ENCODE peak calls at places on chromosomes 16 and 17, in six cellular contexts. R, K, B, D, L and P are unnamed samples.

GRCh38 chr17:73697872-73698271 is 53.6 kb upstream of the SDK2 start:
- DNase-seq in R (no peak), K (no peak), B (no peak), D (no peak), L (no peak), P (no peak)

GRCh38 chr16:56108724-56109123 is 82.6 kb upstream of the GNAO1 start:
- DNase-seq in R (no peak), K (no peak), B (no peak), D (no peak), L (no peak), P (no peak)

GRCh38 chr17:39002991-39003715 is 36.0 kb upstream of the FBXO47 start:
- DNase-seq in R (peak; percentile 94), K (peak; percentile 63), B (no peak), D (no peak), L (peak; percentile 98), P (no peak)

GRCh38 chr16:19884611-19885455 is at the start of gene GPRC5B:
- DNase-seq in R (peak; percentile 36), K (peak; percentile 46), B (peak; percentile 33), D (no peak), L (peak; percentile 42), P (peak; percentile 79)

GRCh38 chr16:10579965-10580918 is at the start of gene EMP2:
- DNase-seq in R (peak; percentile 60), K (peak; percentile 63), B (peak; percentile 63), D (peak; percentile 30), L (peak; percentile 63), P (peak; percentile 66)

GRCh38 chr16:11990672-11991390 is 14.3 kb downstream of the SNX29 start:
- DNase-seq in R (no peak), K (no peak), B (no peak), D (no peak), L (no peak), P (no peak)

GRCh38 chr16:13957197-13958078 is 37.5 kb downstream of the ERCC4 start:
- DNase-seq in R (peak; percentile 90), K (peak; percentile 87), B (no peak), D (peak; percentile 80), L (peak; percentile 97), P (no peak)

GRCh38 chr16:7835032-7835431 is 502.4 kb downstream of the RBFOX1 start:
- DNase-seq in R (no peak), K (no peak), B (no peak), D (no peak), L (no peak), P (no peak)

GRCh38 chr16:11668590-11669379 is 530 bp downstream of the SNN start:
- DNase-seq in R (no peak), K (no peak), B (no peak), D (no peak), L (no peak), P (peak; percentile 35)

GRCh38 chr17:79979201-79979840 is 56.4 kb downstream of the TBC1D16 start:
- DNase-seq in R (no peak), K (no peak), B (no peak), D (no peak), L (no peak), P (no peak)

GRCh38 chr17:40646791-40647548 is 648 bp downstream of the SMARCE1 start:
- DNase-seq in R (peak; percentile 8), K (peak; percentile 49), B (peak; percentile 32), D (no peak), L (peak; percentile 68), P (peak; percentile 46)

GRCh38 chr16:89101303-89102034 is 7.8 kb downstream of the ACSF3 start:
- DNase-seq in R (no peak), K (no peak), B (no peak), D (no peak), L (no peak), P (no peak)

GRCh38 chr17:28675980-28676379 is 14.0 kb downstream of the SUPT6H start:
- DNase-seq in R (no peak), K (no peak), B (no peak), D (no peak), L (no peak), P (no peak)

GRCh38 chr16:29811896-29812665 is at the start of gene PRRT2:
- DNase-seq in R (peak; percentile 53), K (peak; percentile 48), B (peak; percentile 61), D (no peak), L (peak; percentile 49), P (peak; percentile 52)

GRCh38 chr16:9351841-9352434 is 260.5 kb downstream of the HAPSTR1 start:
- DNase-seq in R (no peak), K (no peak), B (no peak), D (no peak), L (no peak), P (no peak)

GRCh38 chr16:13307255-13307654 is 405.9 kb downstream of the SHISA9 start:
- DNase-seq in R (no peak), K (no peak), B (no peak), D (no peak), L (peak; percentile 37), P (no peak)

GRCh38 chr17:56593741-56594527 is 435 bp downstream of the NOG start:
- DNase-seq in R (peak; percentile 36), K (peak; percentile 50), B (peak; percentile 57), D (no peak), L (peak; percentile 58), P (peak; percentile 64)

DNA sequence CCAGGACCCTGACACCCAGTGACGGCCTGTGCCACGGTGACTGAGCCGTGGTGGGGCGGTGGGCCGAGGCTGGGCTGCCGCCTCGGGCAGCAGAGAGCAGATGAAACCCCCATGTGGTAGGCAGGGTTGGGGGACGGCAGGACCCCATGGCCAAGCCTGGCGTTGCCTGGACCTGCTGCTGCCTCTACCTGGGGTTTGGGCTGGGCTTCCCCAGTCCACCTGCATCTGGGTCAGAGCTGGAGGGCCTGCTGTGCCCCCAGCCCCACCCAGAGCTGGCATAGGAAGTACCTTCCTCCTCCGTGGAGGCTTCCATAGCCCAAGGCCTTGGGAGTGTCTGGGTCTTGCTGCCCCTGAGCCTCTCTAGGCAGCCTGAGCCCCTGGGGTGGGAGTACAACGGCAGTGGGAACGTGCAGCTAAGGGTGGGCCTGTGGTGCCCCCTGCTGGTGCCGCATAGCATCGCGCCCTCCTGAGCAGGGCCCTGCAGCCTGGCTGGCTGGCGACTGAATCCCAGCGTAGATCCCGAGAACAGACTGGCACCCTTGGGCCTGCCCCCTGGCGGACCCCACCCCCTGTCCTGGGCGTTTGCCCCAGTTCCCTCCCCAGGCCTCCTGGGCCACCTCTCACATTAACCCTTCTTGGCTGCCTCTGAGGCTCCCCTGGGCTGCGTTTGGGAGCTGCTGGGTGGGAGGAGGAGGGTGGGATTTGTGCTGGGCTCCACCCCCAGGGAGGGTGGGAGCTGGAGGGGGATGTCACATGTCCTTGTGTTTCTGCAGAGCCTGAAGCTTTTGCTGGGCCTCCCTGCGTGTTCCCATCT is 12.6 kb upstream of the ATP6V0C start:
- DNase-seq in R (peak; percentile 79), K (peak; percentile 86), B (peak; percentile 95), D (peak; percentile 60), L (peak; percentile 85), P (peak; percentile 93)
- TF ChIP-seq CTCF in R (peak; percentile 98), K (peak; percentile 92), B (peak; percentile 100), D (peak; percentile 96), L (peak; percentile 97), P (peak; percentile 95)

DNA sequence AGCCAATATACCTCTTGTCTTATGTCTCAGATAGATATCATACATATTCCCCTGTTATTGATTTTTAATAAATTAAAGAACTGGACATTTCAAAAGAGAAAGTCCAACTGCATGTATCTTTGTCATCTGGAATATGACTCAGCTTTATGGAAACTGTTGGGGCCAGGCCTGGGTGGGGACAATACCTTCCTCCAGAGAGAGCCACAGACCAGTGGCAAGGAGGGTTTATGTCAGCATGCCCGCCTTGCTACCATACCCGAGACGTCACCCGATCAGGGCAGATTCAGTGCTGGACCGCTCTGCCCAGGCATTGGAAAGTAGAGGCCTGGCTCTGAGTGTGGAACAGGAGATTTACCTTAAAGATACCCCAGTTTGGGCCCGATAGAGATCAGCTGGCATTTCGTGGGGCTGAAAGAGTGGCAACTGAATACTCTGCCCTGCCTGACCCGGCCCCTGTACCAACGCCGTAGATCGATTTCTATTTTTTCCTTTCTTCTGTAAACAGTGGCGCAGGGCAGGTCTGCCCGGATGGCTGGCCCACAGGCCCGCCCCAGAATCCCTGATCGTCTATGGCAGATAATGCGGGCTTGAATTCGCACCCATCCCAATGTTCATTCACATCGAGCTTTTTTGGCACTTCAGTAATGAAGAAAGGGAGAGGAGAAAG is 158.6 kb downstream of the SALL1 start:
- DNase-seq in R (no peak), K (no peak), B (no peak), D (no peak), L (no peak), P (no peak)
- TF ChIP-seq CTCF in R (no peak), K (no peak), B (no peak), D (no peak), L (no peak), P (no peak)

GRCh38 chr17:81228834-81229665 is 6.3 kb upstream of the CEP131 start:
- DNase-seq in R (no peak), K (no peak), B (no peak), D (no peak), L (no peak), P (no peak)

GRCh38 chr17:81231121-81231645 is 7.7 kb downstream of the TEPSIN start:
- DNase-seq in R (no peak), K (no peak), B (no peak), D (no peak), L (no peak), P (no peak)

GRCh38 chr17:81231766-81232581 is 6.9 kb downstream of the TEPSIN start:
- DNase-seq in R (no peak), K (no peak), B (no peak), D (no peak), L (no peak), P (no peak)

GRCh38 chr17:81229666-81229920 is 6.8 kb upstream of the CEP131 start:
- DNase-seq in R (no peak), K (no peak), B (no peak), D (no peak), L (no peak), P (no peak)

DNA sequence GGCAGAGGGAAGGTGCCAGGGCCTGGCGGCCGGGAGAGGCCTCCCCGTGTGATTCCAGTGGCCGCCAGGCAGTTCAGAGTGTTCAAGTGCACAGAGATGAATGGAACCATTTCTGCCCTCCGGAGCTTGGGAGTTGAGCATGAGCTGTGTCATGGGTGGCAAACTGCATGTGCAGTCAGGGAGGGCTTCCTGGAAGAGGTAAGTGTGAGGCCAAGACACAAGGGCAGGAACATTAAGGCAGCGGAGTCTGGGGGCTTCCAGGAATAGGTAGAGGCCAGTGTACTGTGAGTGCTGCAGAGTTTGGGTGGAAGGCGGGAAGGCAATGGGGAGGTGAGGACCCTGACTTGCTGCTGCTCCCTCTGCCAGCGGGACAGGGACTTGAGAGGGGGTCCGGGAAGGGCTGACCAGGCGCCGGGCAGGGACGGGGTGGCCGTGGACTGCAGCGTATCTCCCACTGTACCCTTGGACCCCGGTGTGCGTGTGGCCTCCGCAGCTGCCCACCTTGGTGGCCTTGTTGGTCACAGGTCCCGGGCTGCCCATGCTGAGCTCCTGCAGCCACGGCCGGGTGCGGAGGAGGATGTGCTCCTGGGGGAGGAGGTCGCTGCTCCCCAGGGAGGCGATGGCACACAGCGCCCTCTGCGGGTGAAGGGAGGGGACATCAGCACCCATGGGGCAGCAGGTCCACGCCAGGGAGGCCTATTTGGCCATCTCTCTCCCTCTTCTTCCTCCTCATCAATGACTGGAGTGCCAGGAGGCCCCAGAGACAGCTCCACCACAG is 7.5 kb upstream of the CEP131 start:
- DNase-seq in R (no peak), K (no peak), B (no peak), D (no peak), L (no peak), P (no peak)
- TF ChIP-seq CTCF in R (peak; percentile 30), K (peak; percentile 27), B (peak; percentile 44), D (peak; percentile 25), L (peak; percentile 42), P (peak; percentile 44)

GRCh38 chr17:54029196-54029595 is 206.5 kb downstream of the KIF2B start:
- DNase-seq in R (no peak), K (no peak), B (no peak), D (no peak), L (no peak), P (no peak)
- TF ChIP-seq CTCF in R (no peak), K (no peak), B (no peak), D (no peak), L (no peak), P (no peak)